ENCODE peak calls at places on chromosomes 3 and 15, in six cellular contexts. F is IMR-90, C is activated B cell treated with CpG ODN at 0.5 μM for 24 hours, V is MCF 10A, L is GM20000, U is nephron progenitor cell. G is an unnamed sample.

GRCh38 chr3:48897401-48898376 is 993 bp downstream of the SLC25A20 start:
- DNase-seq in F (no peak), C (no peak), V (peak), L (peak), U (no peak), G (no peak)

GRCh38 chr15:65328506-65329297 is 24.2 kb downstream of the RNU5B-1 start:
- DNase-seq in F (no peak), C (no peak), V (no peak), L (peak), U (no peak), G (no peak)

GRCh38 chr3:110198717-110199587 is 861.6 kb upstream of the DPPA4 start:
- DNase-seq in F (no peak), C (no peak), V (no peak), L (no peak), U (no peak), G (no peak)

GRCh38 chr15:70062321-70062956 is 35.3 kb downstream of the TLE3 start:
- DNase-seq in F (peak), C (no peak), V (no peak), L (no peak), U (peak), G (no peak)

GRCh38 chr15:26128611-26129140 is 265.5 kb upstream of the ATP10A start:
- DNase-seq in F (no peak), C (no peak), V (no peak), L (no peak), U (no peak), G (no peak)

GRCh38 chr3:114093596-114093995 is 37.1 kb downstream of the QTRT2 start:
- DNase-seq in F (peak), C (no peak), V (peak), L (no peak), U (no peak), G (no peak)

GRCh38 chr3:50474717-50475116 is 28.7 kb downstream of the CACNA2D2 start:
- DNase-seq in F (peak), C (no peak), V (no peak), L (no peak), U (no peak), G (no peak)

GRCh38 chr15:48565560-48566482 is 79.7 kb downstream of the FBN1 start:
- DNase-seq in F (peak), C (no peak), V (peak), L (no peak), U (no peak), G (no peak)

GRCh38 chr15:34116620-34117019 is 14.7 kb downstream of the PGBD4 start:
- DNase-seq in F (no peak), C (no peak), V (no peak), L (no peak), U (no peak), G (no peak)

GRCh38 chr3:21421096-21421495 is 329.9 kb downstream of the ZNF385D start:
- DNase-seq in F (no peak), C (no peak), V (no peak), L (no peak), U (no peak), G (no peak)

GRCh38 chr3:104040896-104041295 is 1325.8 kb upstream of the ALCAM start:
- DNase-seq in F (no peak), C (no peak), V (no peak), L (peak), U (no peak), G (no peak)

GRCh38 chr3:108462899-108463298 is 47.5 kb downstream of the MYH15 start:
- DNase-seq in F (peak), C (no peak), V (peak), L (no peak), U (no peak), G (no peak)

GRCh38 chr15:42547926-42548257 is 701 bp downstream of the LRRC57 start:
- DNase-seq in F (peak), C (no peak), V (no peak), L (no peak), U (no peak), G (no peak)

GRCh38 chr15:58771621-58772235 is 626 bp downstream of the MINDY2 start:
- DNase-seq in F (no peak), C (no peak), V (peak), L (peak), U (peak), G (no peak)

GRCh38 chr3:159627229-159627628 is 361.4 kb upstream of the IL12A start:
- DNase-seq in F (no peak), C (no peak), V (no peak), L (no peak), U (no peak), G (no peak)

GRCh38 chr3:188052229-188052965 is 101.6 kb upstream of the LPP start:
- DNase-seq in F (peak), C (no peak), V (no peak), L (no peak), U (peak), G (peak)

GRCh38 chr3:129329858-129330257 is 51.2 kb downstream of the HMCES start:
- DNase-seq in F (peak), C (no peak), V (no peak), L (no peak), U (no peak), G (no peak)

GRCh38 chr15:29682781-29683180 is 139.5 kb downstream of the TJP1 start:
- DNase-seq in F (peak), C (no peak), V (peak), L (no peak), U (no peak), G (no peak)

GRCh38 chr15:100669260-100669659 is 66.9 kb downstream of the ASB7 start:
- DNase-seq in F (no peak), C (no peak), V (no peak), L (no peak), U (no peak), G (no peak)

GRCh38 chr3:171792549-171792948 is 17.7 kb downstream of the PLD1 start:
- DNase-seq in F (no peak), C (no peak), V (no peak), L (no peak), U (no peak), G (no peak)

GRCh38 chr3:139611540-139611939 is 66.2 kb downstream of the NMNAT3 start:
- DNase-seq in F (no peak), C (no peak), V (no peak), L (no peak), U (no peak), G (no peak)

GRCh38 chr15:31206386-31207174 is 105.1 kb upstream of the TRPM1 start:
- DNase-seq in F (no peak), C (no peak), V (no peak), L (no peak), U (no peak), G (no peak)

GRCh38 chr15:85607842-85608241 is 186.9 kb downstream of the KLHL25 start:
- DNase-seq in F (peak), C (no peak), V (peak), L (no peak), U (no peak), G (no peak)

GRCh38 chr3:68059628-68060027 is 405.2 kb upstream of the SUCLG2 start:
- DNase-seq in F (no peak), C (no peak), V (no peak), L (no peak), U (no peak), G (no peak)

GRCh38 chr15:60574801-60575631 is 96.1 kb upstream of the ICE2 start:
- DNase-seq in F (peak), C (no peak), V (no peak), L (no peak), U (no peak), G (no peak)

GRCh38 chr15:77795446-77795845 is 162.7 kb upstream of the LINGO1 start:
- DNase-seq in F (no peak), C (no peak), V (no peak), L (no peak), U (no peak), G (no peak)

GRCh38 chr3:89682556-89682955 is 575.1 kb downstream of the EPHA3 start:
- DNase-seq in F (no peak), C (no peak), V (no peak), L (no peak), U (no peak), G (no peak)

GRCh38 chr3:70064194-70064787 is 64.8 kb downstream of the SAMMSON start:
- DNase-seq in F (peak), C (no peak), V (peak), L (peak), U (peak), G (peak)
- TF ChIP-seq CTCF in F (peak), C (peak), V (peak), L (no peak), U (peak), G (peak)

GRCh38 chr15:94083467-94083991 is 147.8 kb upstream of the MCTP2 start:
- DNase-seq in F (peak), C (no peak), V (peak), L (no peak), U (no peak), G (no peak)
- TF ChIP-seq CTCF in F (no peak), C (no peak), V (no peak), L (no peak), U (no peak), G (no peak)

GRCh38 chr3:183710231-183710630 is 12.6 kb downstream of the YEATS2 start:
- DNase-seq in F (peak), C (no peak), V (no peak), L (no peak), U (no peak), G (no peak)

GRCh38 chr3:183711516-183711915 is 13.9 kb downstream of the YEATS2 start:
- DNase-seq in F (peak), C (no peak), V (no peak), L (no peak), U (no peak), G (no peak)

GRCh38 chr3:183714622-183715021 is 17.0 kb downstream of the YEATS2 start:
- DNase-seq in F (no peak), C (no peak), V (no peak), L (no peak), U (no peak), G (no peak)
- TF ChIP-seq CTCF in F (no peak), C (no peak), V (no peak), L (no peak), U (no peak), G (no peak)

GRCh38 chr3:141542989-141543388 is 56.2 kb downstream of the RASA2 start:
- DNase-seq in F (no peak), C (no peak), V (no peak), L (no peak), U (no peak), G (no peak)
- TF ChIP-seq CTCF in F (no peak), C (no peak), V (no peak), L (no peak), U (no peak), G (peak)

GRCh38 chr15:74842581-74843444 is at the start of gene ULK3:
- DNase-seq in F (peak), C (peak), V (peak), L (peak), U (peak), G (peak)
- TF ChIP-seq CTCF in F (peak), C (no peak), V (peak), L (peak), U (peak), G (peak)

GRCh38 chr15:57114070-57114469 is 195.6 kb downstream of the TCF12 start:
- DNase-seq in F (peak), C (no peak), V (peak), L (no peak), U (no peak), G (no peak)

GRCh38 chr15:57109005-57109404 is 190.6 kb downstream of the TCF12 start:
- DNase-seq in F (no peak), C (no peak), V (no peak), L (no peak), U (no peak), G (no peak)

GRCh38 chr15:57112178-57112577 is 193.7 kb downstream of the TCF12 start:
- DNase-seq in F (peak), C (no peak), V (no peak), L (no peak), U (peak), G (no peak)

DNA sequence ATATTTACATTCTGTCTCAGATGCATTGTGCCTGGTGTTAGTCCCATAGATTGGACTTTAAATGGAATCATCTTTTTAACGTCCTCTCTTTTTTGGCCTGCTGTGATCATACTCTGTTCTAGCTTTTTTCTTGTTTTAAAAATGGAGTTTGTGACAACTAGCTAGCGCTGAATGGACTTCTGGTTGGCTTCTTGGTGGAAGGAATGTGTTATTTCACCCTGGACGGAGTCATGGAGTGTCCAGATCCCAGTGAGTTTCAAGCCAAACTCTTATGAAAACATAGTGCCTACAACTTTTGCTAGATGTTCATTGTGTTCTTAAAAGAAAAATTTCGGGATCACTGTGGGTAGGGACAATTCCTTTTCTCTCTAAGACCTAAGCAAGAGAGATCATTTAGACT is 192.6 kb downstream of the TCF12 start:
- DNase-seq in F (no peak), C (no peak), V (no peak), L (no peak), U (no peak), G (no peak)
- TF ChIP-seq CTCF in F (no peak), C (no peak), V (no peak), L (no peak), U (no peak), G (peak)